ENCODE peak calls at places on chromosomes 13 and 19, in seven cellular contexts. G is transverse colon, X is spleen, L is H1, Q is HepG2, Z is uterus, T is IMR-90. N is an unnamed sample.
A peak's percentile ranks its signal among the peaks of the same experiment; 100 is the strongest.

GRCh38 chr13:101640797-101641400 is 188.4 kb downstream of the ITGBL1 start:
- DNase-seq in G (no peak), X (no peak), L (no peak), Q (no peak), Z (no peak), T (peak; percentile 78), N (no peak)

GRCh38 chr19:51066816-51067215 is 1.9 kb upstream of the KLK13 start:
- DNase-seq in G (no peak), X (no peak), L (no peak), Q (no peak), Z (no peak), T (no peak), N (no peak)

GRCh38 chr13:50914848-50915247 is 5.3 kb downstream of the RNASEH2B start:
- DNase-seq in G (no peak), X (no peak), L (no peak), Q (no peak), Z (no peak), T (peak; percentile 52), N (no peak)

GRCh38 chr19:57807541-57807940 is 7.2 kb downstream of the ZNF552 start:
- DNase-seq in G (no peak), X (no peak), L (no peak), Q (no peak), Z (no peak), T (no peak), N (no peak)

GRCh38 chr13:66559093-66559492 is 671.0 kb downstream of the PCDH9 start:
- DNase-seq in G (no peak), X (no peak), L (no peak), Q (no peak), Z (no peak), T (peak; percentile 72), N (no peak)

GRCh38 chr19:38115264-38115802 is 108.7 kb downstream of the DPF1 start:
- DNase-seq in G (no peak), X (no peak), L (no peak), Q (no peak), Z (no peak), T (no peak), N (no peak)

GRCh38 chr19:29188704-29189375 is 24.1 kb downstream of the UQCRFS1 start:
- DNase-seq in G (no peak), X (no peak), L (no peak), Q (no peak), Z (no peak), T (peak; percentile 25), N (no peak)

GRCh38 chr19:48859711-48860572 is 8.5 kb downstream of the PLEKHA4 start:
- DNase-seq in G (no peak), X (no peak), L (no peak), Q (no peak), Z (no peak), T (no peak), N (peak; percentile 64)

GRCh38 chr13:90760639-90761038 is 586.8 kb upstream of the MIR17HG start:
- DNase-seq in G (no peak), X (no peak), L (no peak), Q (no peak), Z (no peak), T (no peak), N (no peak)

GRCh38 chr19:2112516-2113320 is 16.0 kb downstream of the IZUMO4 start:
- DNase-seq in G (no peak), X (no peak), L (no peak), Q (no peak), Z (no peak), T (no peak), N (no peak)

GRCh38 chr19:1243768-1244692 is 2.5 kb downstream of the ATP5F1D start:
- DNase-seq in G (peak; percentile 91), X (peak; percentile 97), L (no peak), Q (peak; percentile 81), Z (peak; percentile 90), T (peak; percentile 77), N (peak; percentile 90)

GRCh38 chr13:44238011-44238421 is 135.6 kb upstream of the SERP2 start:
- DNase-seq in G (no peak), X (no peak), L (no peak), Q (no peak), Z (no peak), T (peak; percentile 79), N (no peak)

GRCh38 chr13:41643502-41643901 is 186.2 kb downstream of the RGCC start:
- DNase-seq in G (no peak), X (no peak), L (no peak), Q (no peak), Z (no peak), T (no peak), N (no peak)

GRCh38 chr19:45113628-45114027 is 20.6 kb downstream of the PPP1R37 start:
- DNase-seq in G (peak; percentile 69), X (no peak), L (no peak), Q (peak; percentile 66), Z (no peak), T (no peak), N (no peak)

GRCh38 chr13:75788494-75788991 is 152.4 kb downstream of the LMO7 start:
- DNase-seq in G (peak; percentile 66), X (no peak), L (no peak), Q (no peak), Z (no peak), T (peak; percentile 96), N (no peak)

GRCh38 chr19:46818812-46819211 is 30.4 kb upstream of the SLC1A5 start:
- DNase-seq in G (no peak), X (no peak), L (no peak), Q (peak; percentile 63), Z (no peak), T (peak; percentile 33), N (peak; percentile 60)

GRCh38 chr13:23985846-23986245 is 88.5 kb upstream of the C1QTNF9B start:
- DNase-seq in G (no peak), X (no peak), L (no peak), Q (no peak), Z (no peak), T (no peak), N (no peak)

GRCh38 chr13:25733061-25733491 is 318.7 kb downstream of the SHISA2 start:
- DNase-seq in G (no peak), X (no peak), L (no peak), Q (no peak), Z (no peak), T (no peak), N (no peak)

GRCh38 chr13:44786724-44787123 is 202.5 kb downstream of the NUFIP1 start:
- DNase-seq in G (no peak), X (no peak), L (no peak), Q (no peak), Z (no peak), T (no peak), N (no peak)

GRCh38 chr13:20525601-20526544 is at the start of gene CRYL1:
- DNase-seq in G (peak; percentile 85), X (peak; percentile 96), L (no peak), Q (peak; percentile 31), Z (peak; percentile 62), T (peak; percentile 73), N (peak; percentile 81)

GRCh38 chr19:35936738-35937268 is 629 bp downstream of the LRFN3 start:
- DNase-seq in G (no peak), X (no peak), L (no peak), Q (no peak), Z (no peak), T (no peak), N (no peak)

GRCh38 chr13:23828086-23828485 is 61.1 kb downstream of the MIPEP start:
- DNase-seq in G (no peak), X (no peak), L (no peak), Q (no peak), Z (no peak), T (no peak), N (no peak)

DNA sequence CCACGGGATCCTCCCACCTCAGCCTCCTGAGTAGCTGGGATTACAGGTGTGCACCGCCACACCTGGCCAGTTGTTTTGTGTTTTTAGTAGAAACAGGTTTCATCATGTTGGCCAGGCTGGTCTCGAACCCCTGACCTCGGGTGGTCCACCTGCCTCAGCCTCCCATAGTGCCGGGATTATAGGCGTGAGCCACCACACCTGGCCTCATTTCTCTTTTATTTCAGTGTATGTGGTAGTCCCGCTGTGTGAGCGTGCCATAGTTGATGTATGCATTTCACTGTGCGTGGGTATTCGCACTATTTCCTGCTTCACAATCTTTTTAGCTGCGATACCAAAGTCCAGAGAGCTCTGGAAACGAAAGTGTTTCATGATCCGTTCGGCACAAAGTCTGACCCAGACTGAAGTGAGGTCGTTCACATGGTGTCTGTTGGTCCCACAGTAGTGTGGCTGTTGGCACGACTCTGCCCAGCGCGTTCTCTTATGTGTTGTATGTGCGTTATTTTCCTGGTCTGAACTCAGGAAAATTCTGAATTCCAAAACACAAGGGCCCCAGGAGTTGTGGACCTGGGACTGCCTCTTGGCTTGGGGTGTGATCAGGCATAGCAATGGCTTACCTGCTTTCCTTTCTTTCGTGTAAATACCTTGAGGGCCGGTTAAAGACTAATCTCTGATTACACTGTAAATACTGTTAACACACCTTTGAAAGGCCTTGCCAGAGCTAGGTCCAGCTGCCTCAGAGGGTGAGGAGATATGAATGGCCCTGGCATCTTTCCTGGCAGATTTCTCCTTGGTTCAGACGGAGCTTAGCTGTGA is 8.6 kb downstream of the EPN1 start:
- DNase-seq in G (peak; percentile 74), X (no peak), L (no peak), Q (peak; percentile 90), Z (no peak), T (no peak), N (no peak)
- H3K36me3 ChIP-seq in G (peaks cover 19% of the 10 kb centered on the region), X (peaks cover 64% of the 10 kb centered on the region), L (peaks cover 7% of the 10 kb centered on the region), Q (peaks cover 25% of the 10 kb centered on the region), Z (no peaks in the 10 kb centered on the region), T (peaks cover 60% of the 10 kb centered on the region), N (no peaks in the 10 kb centered on the region)

GRCh38 chr19:34733826-34734600 is at the start of gene ZNF181:
- DNase-seq in G (peak; percentile 92), X (peak; percentile 94), L (peak; percentile 67), Q (peak; percentile 86), Z (peak; percentile 83), T (peak; percentile 86), N (peak; percentile 95)
- TF ChIP-seq POLR2A in G (peak; percentile 77), X (no peak), L (peak; percentile 92), Q (peak; percentile 81), Z (no peak), T (peak; percentile 81), N (no peak)

GRCh38 chr13:110498765-110499164 is 62.8 kb downstream of the RAB20 start:
- DNase-seq in G (no peak), X (no peak), L (no peak), Q (no peak), Z (no peak), T (no peak), N (no peak)
- H3K27ac ChIP-seq in G (no peak overlapping the region), X (no peak overlapping the region), L (no peak overlapping the region), Q (no peak overlapping the region), Z (no peak overlapping the region), T (no peak overlapping the region), N (no peak overlapping the region)

GRCh38 chr19:42199440-42200115 is 17.9 kb downstream of the DEDD2 start:
- DNase-seq in G (peak; percentile 53), X (peak; percentile 94), L (no peak), Q (no peak), Z (no peak), T (no peak), N (no peak)
- H3K36me3 ChIP-seq in G (peaks cover 19% of the 10 kb centered on the region), X (peaks cover 24% of the 10 kb centered on the region), L (peaks cover 4% of the 10 kb centered on the region), Q (peaks cover 37% of the 10 kb centered on the region), Z (no peaks in the 10 kb centered on the region), T (peaks cover 55% of the 10 kb centered on the region), N (no peaks in the 10 kb centered on the region)

N was measured in testis.